ENCODE peak calls at places on chromosomes 16 and 17, in five cellular contexts. T is right lobe of liver, V is choroid plexus epithelial cell, B is mucosa of descending colon, Q is heart right ventricle. R is an unnamed sample.

GRCh38 chr17:67696853-67697505 is 20.8 kb upstream of the NOL11 start:
- DNase-seq in V (no peak), Q (no peak), B (no peak), T (no peak), R (no peak)

GRCh38 chr16:69364088-69364487 is 12.5 kb upstream of the TMED6 start:
- DNase-seq in T (no peak), Q (no peak), V (no peak), B (no peak), R (no peak)

GRCh38 chr17:72812823-72813222 is 279.7 kb downstream of the SLC39A11 start:
- DNase-seq in B (no peak), Q (no peak), V (peak; percentile 32), T (no peak), R (peak; percentile 13)

GRCh38 chr16:25064967-25065366 is 46.6 kb upstream of the LCMT1 start:
- DNase-seq in Q (no peak), T (no peak), V (no peak), B (no peak), R (no peak)

GRCh38 chr16:89476811-89477261 is 13.5 kb downstream of the ANKRD11 start:
- DNase-seq in Q (no peak), B (no peak), T (no peak), V (no peak), R (no peak)

GRCh38 chr16:57578521-57579360 is 36.3 kb downstream of the ADGRG5 start:
- DNase-seq in T (no peak), V (no peak), Q (no peak), B (no peak), R (no peak)

GRCh38 chr16:11254913-11255736 is 879 bp downstream of the SOCS1 start:
- DNase-seq in T (peak; percentile 70), V (peak; percentile 61), B (peak; percentile 59), Q (peak; percentile 41), R (peak; percentile 52)

GRCh38 chr17:73643846-73644144 is 450 bp downstream of the SDK2 start:
- DNase-seq in V (no peak), B (no peak), Q (no peak), T (no peak), R (no peak)

GRCh38 chr17:7010523-7010922 is 1.9 kb upstream of the RNASEK start:
- DNase-seq in B (no peak), T (no peak), Q (no peak), V (no peak), R (no peak)

GRCh38 chr17:81931189-81931556 is 3.6 kb upstream of the MAFG start:
- DNase-seq in B (no peak), V (no peak), Q (no peak), T (peak; percentile 55), R (no peak)

GRCh38 chr17:30414486-30414885 is 35.8 kb downstream of the CPD start:
- DNase-seq in B (no peak), V (no peak), Q (no peak), T (no peak), R (no peak)

DNA sequence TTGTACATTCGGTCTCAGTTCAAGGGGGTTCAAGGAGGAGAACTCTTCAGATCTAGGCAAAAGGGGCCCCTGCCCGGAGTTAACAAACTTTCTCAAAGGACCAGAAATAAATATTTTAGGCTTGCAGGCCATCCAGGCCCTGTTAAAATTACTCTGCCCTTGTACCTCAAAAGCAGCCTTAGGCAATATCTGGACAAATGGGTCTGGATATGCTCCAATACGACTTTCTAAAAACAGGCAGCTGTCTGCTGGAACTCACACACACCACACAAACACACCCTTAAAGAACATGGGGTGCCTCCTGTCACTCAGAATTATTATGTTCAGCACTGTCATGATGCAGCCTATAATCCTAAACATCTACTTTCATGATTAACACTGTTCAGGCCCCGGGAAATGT is 75.5 kb downstream of the TMEM132E start:
- DNase-seq in B (no peak), Q (no peak), V (no peak), T (no peak), R (no peak)
- H3K4me3 ChIP-seq in B (no peak overlapping the region), Q (no peak overlapping the region), V (no peak overlapping the region), T (no peak overlapping the region), R (no peak overlapping the region)

DNA sequence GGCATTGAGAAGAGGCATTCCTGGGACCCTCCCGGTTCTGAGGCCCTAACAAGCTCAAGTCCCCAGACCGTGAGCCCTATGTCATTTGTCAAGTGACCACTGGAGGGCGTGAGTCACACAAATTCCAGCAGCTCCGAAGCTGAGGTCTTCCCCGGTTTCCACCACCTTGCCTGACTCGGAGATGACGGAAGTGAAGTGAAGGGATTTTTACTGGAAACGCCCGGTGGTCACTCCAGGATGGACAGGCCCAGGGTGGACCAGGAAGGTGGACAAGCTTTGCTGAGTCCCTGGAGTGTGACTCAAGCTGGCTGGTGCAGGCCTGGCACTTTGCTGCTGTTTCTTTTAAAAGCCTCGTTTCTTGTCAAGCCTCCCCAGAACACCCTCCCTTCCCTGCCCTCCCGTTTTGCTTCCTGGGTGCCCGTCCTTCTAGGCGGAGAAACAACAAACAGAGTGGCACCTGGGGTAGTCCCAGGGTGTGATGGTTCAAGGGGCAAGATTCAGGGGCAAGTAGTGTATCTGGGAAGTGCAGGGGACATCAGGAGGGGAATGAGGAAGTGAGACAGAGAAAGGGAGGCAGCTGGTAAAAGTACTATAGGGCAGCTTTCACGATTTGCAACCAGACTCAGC is 5.3 kb upstream of the NOS2 start:
- DNase-seq in T (peak; percentile 80), B (peak; percentile 91), V (peak; percentile 95), Q (peak; percentile 70), R (peak; percentile 93)
- TF ChIP-seq CTCF in T (peak; percentile 89), B (peak; percentile 70), V (peak; percentile 90), Q (peak; percentile 90), R (peak; percentile 86)

DNA sequence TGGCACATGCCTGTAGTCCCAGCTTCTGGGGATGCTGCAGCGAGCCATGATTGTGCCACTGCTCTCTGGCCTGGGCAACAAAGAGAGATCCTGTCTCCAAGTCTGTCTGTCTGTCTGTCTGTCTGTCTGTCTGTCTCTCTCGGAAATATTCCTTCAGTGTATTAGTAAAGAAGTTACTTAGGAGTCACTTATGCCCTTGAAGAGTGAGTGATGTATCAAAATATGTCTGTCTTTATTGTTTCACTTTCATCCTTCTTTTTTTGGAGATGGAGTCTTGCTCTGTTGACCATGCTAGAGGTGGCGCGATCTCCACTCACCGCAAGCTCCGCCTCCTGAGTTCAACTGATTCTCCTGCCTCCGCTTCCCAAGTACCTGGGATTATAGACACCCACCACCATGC is 410.5 kb downstream of the WWOX start:
- DNase-seq in V (no peak), T (no peak), Q (no peak), B (no peak), R (no peak)
- H3K4me3 ChIP-seq in V (no peak overlapping the region), T (no peak overlapping the region), Q (no peak overlapping the region), B (no peak overlapping the region), R (no peak overlapping the region)

DNA sequence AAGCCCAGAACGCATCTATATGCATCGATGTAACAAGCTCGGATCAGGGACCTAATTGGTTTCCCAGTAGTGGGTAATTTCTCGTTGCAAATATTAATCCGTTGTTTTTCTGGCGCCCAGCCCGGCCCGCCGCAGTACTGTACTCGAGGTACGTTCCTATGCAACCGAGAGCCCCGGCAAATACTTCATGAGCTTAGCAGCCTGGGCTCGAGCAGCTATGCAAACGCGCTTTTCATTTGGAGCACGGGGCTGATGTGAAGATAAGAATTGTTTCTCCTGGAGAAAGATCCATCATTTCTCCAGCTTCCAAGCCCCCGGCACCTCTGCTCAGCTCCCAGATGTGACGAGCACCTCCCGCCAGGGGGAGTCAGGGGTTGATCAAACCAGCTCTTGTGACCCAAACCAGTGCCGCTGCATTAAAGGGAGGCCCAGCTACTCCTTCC is 229.8 kb downstream of the KATNIP start:
- DNase-seq in B (peak; percentile 16), V (peak; percentile 75), T (no peak), Q (no peak), R (peak; percentile 56)
- TF ChIP-seq CTCF in B (no peak), V (peak; percentile 77), T (no peak), Q (no peak), R (peak; percentile 59)

GRCh38 chr17:64020068-64020766 is at the start of gene ICAM2:
- DNase-seq in V (no peak), B (peak; percentile 81), T (peak; percentile 74), Q (peak; percentile 63), R (no peak)
- H3K4me3 ChIP-seq in V (no peak within 1 kb of the TSS), B (peak within 1 kb of the TSS; percentile 6), T (peak within 1 kb of the TSS; percentile 39), Q (peak within 1 kb of the TSS; percentile 49), R (no peak within 1 kb of the TSS)

GRCh38 chr16:62225675-62226074 is 189.4 kb upstream of the CDH8 start:
- DNase-seq in V (peak; percentile 1), T (peak; percentile 84), Q (peak; percentile 62), B (peak; percentile 78), R (peak; percentile 9)
- TF ChIP-seq CTCF in V (no peak), T (peak; percentile 53), Q (peak; percentile 46), B (no peak), R (no peak)

DNA sequence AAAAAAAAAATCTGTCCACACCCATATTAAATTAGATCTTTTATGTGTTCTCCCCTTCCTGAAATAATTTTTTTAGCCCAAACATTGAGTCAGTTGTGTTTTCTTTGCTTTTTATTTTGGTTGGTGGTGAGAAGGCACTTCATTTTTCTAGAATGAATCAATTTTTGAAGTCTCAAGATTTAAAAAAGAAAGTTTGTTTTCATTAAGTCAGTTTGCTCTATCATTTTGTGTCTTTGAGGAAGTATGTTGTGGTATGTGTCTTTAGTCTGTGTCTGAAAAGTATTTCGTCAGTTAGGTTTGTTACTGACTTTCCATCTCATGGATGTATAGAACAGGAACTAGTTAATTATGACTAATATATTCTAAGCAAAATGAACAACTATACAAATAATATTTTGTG is 3.8 kb downstream of the IGF2BP1 start:
- DNase-seq in V (peak; percentile 63), Q (no peak), B (no peak), T (no peak), R (no peak)
- H3K4me3 ChIP-seq in V (peak overlapping the region; percentile 91), Q (no peak overlapping the region), B (no peak overlapping the region), T (no peak overlapping the region), R (peak overlapping the region; percentile 85)

DNA sequence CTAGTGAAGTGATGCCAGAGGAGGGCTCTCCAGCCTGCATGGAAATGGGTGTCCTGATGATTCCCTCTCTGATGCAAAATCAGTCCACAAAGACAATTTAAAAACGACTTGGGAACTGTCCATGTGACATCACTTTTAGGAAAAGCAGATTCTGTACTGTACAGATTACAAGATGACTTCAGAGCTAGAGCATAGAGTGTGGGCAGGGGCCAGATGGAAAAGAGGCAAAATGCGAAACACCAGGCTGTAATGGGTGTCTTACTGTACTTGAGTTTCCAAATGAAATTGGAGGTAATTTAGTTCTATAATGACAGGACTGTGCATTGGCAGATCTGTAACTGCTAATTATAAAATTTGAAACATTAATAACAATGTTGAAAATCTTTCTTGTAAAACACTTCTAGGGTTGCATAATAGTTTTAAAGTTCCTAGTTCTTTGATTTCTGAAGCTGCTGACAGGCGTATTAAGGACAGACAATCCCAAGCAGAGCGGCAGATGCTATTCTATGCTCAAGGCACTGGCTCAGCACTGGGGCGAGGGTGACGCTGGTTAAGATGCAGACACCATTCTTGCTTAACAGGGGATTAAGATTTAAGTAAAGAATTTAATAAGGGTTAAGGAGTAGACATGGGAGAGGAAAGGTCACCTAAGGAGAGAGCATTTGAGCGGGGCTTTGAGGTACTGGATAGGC is 29.6 kb downstream of the OGFOD1 start:
- DNase-seq in T (no peak), B (no peak), Q (no peak), V (no peak), R (no peak)
- TF ChIP-seq CTCF in T (no peak), B (no peak), Q (no peak), V (no peak), R (no peak)